ENCODE peak calls at places on chromosomes 11 and 22, in seven cellular contexts. O is heart left ventricle; H is activated T-cell treated with anti-CD3 and anti-CD28 coated beads, Interleukin-2, amount 50 U/mL, for 72 hours; G is upper lobe of right lung; F is SK-N-SH treated with all-trans-retinoic acid at 6 μM for 48 hours; C is activated CD8-positive, alpha-beta memory T cell treated with anti-CD3 and anti-CD28 coated beads, Interleukin-2, amount 10 ng/mL, durations not matched to agents 7 days and 5 days; T is IMR-90. I is an unnamed sample.
A peak's percentile ranks its signal among the peaks of the same experiment; 100 is the strongest.

GRCh38 chr11:61532136-61533038 is 23.8 kb downstream of the LRRC10B start:
- ATAC-seq in O (no peak), H (peak; percentile 61), G (peak; percentile 52), F (peak; percentile 69), C (peak; percentile 73), T (no peak), I (peak; percentile 66)

GRCh38 chr11:70159612-70160570 is 43.2 kb upstream of the FADD start:
- ATAC-seq in O (peak; percentile 26), H (no peak), G (peak; percentile 16), F (peak; percentile 28), C (no peak), T (no peak), I (no peak)

GRCh38 chr11:96054870-96055705 is 131.2 kb upstream of the MTMR2 start:
- ATAC-seq in O (peak; percentile 79), H (no peak), G (peak; percentile 78), F (peak; percentile 60), C (peak; percentile 61), T (no peak), I (peak; percentile 8)

GRCh38 chr11:128928400-128928799 is 14.3 kb downstream of the TP53AIP1 start:
- ATAC-seq in O (no peak), H (peak; percentile 37), G (no peak), F (no peak), C (peak; percentile 67), T (peak; percentile 31), I (peak; percentile 46)

GRCh38 chr11:118876261-118876660 is 7.4 kb upstream of the CXCR5 start:
- ATAC-seq in O (no peak), H (peak; percentile 9), G (no peak), F (no peak), C (peak; percentile 7), T (no peak), I (peak; percentile 1)

GRCh38 chr11:64762916-64763803 is 3.4 kb upstream of the PYGM start:
- ATAC-seq in O (peak; percentile 27), H (peak; percentile 2), G (no peak), F (peak; percentile 8), C (peak; percentile 13), T (peak; percentile 51), I (no peak)

GRCh38 chr22:32426881-32427280 is 14.8 kb upstream of the RTCB start:
- ATAC-seq in O (no peak), H (no peak), G (no peak), F (no peak), C (no peak), T (no peak), I (no peak)

GRCh38 chr11:70381872-70382842 is 16.2 kb upstream of the CTTN start:
- ATAC-seq in O (no peak), H (no peak), G (no peak), F (peak; percentile 83), C (no peak), T (peak; percentile 94), I (no peak)

GRCh38 chr22:39625554-39626537 is 55.3 kb downstream of the CACNA1I start:
- ATAC-seq in O (no peak), H (no peak), G (no peak), F (no peak), C (no peak), T (no peak), I (no peak)

GRCh38 chr11:119624102-119624615 is 104.8 kb downstream of the NECTIN1 start:
- ATAC-seq in O (no peak), H (no peak), G (no peak), F (peak; percentile 51), C (peak; percentile 20), T (peak; percentile 44), I (no peak)

GRCh38 chr22:49404576-49405199 is 423.0 kb downstream of the BRD1 start:
- ATAC-seq in O (no peak), H (peak; percentile 22), G (no peak), F (no peak), C (no peak), T (no peak), I (no peak)

GRCh38 chr11:2810401-2811205 is 75.0 kb downstream of the CDKN1C start:
- ATAC-seq in O (no peak), H (no peak), G (no peak), F (no peak), C (no peak), T (no peak), I (no peak)

GRCh38 chr11:19555266-19555665 is 157.4 kb upstream of the NAV2 start:
- ATAC-seq in O (no peak), H (no peak), G (no peak), F (no peak), C (no peak), T (no peak), I (no peak)

GRCh38 chr22:43859621-43860020 is 2.7 kb downstream of the SULT4A1 start:
- ATAC-seq in O (no peak), H (no peak), G (no peak), F (no peak), C (no peak), T (no peak), I (no peak)

GRCh38 chr22:29081499-29082236 is 8.8 kb downstream of the KREMEN1 start:
- ATAC-seq in O (peak; percentile 32), H (no peak), G (no peak), F (no peak), C (no peak), T (no peak), I (no peak)

GRCh38 chr11:84144531-84144930 is 858.4 kb upstream of the CCDC90B start:
- ATAC-seq in O (no peak), H (no peak), G (no peak), F (no peak), C (no peak), T (no peak), I (no peak)

GRCh38 chr11:76424379-76424778 is 20.4 kb upstream of the EMSY start:
- ATAC-seq in O (no peak), H (peak; percentile 92), G (no peak), F (no peak), C (peak; percentile 74), T (no peak), I (peak; percentile 95)

GRCh38 chr11:75907926-75908527 is 93.0 kb downstream of the UVRAG start:
- ATAC-seq in O (no peak), H (no peak), G (no peak), F (no peak), C (peak; percentile 20), T (no peak), I (no peak)

GRCh38 chr11:790721-791564 is 1.1 kb upstream of the CEND1 start:
- ATAC-seq in O (no peak), H (no peak), G (no peak), F (peak; percentile 58), C (no peak), T (peak; percentile 64), I (no peak)

GRCh38 chr22:23786261-23786710 is 480 bp upstream of the SMARCB1 start:
- ATAC-seq in O (peak; percentile 9), H (peak; percentile 6), G (no peak), F (no peak), C (no peak), T (no peak), I (peak; percentile 1)

GRCh38 chr11:116312560-116313340 is 460.0 kb downstream of the BUD13 start:
- ATAC-seq in O (peak; percentile 98), H (no peak), G (peak; percentile 95), F (peak; percentile 92), C (no peak), T (no peak), I (no peak)

GRCh38 chr11:61023086-61024035 is 51.9 kb downstream of the CD6 start:
- ATAC-seq in O (no peak), H (peak; percentile 50), G (no peak), F (no peak), C (peak; percentile 51), T (no peak), I (peak; percentile 37)

GRCh38 chr22:41976961-41977566 is 7.8 kb downstream of the SEPTIN3 start:
- ATAC-seq in O (no peak), H (peak; percentile 23), G (peak; percentile 3), F (no peak), C (peak; percentile 18), T (no peak), I (no peak)

GRCh38 chr11:69683764-69684333 is 8.7 kb upstream of the LTO1 start:
- ATAC-seq in O (no peak), H (no peak), G (peak; percentile 59), F (peak; percentile 32), C (no peak), T (no peak), I (no peak)

GRCh38 chr11:73439002-73439843 is 63.0 kb downstream of the RELT start:
- ATAC-seq in O (peak; percentile 12), H (no peak), G (no peak), F (peak; percentile 93), C (no peak), T (no peak), I (no peak)

GRCh38 chr11:78834886-78835285 is 260.2 kb upstream of the NARS2 start:
- ATAC-seq in O (no peak), H (no peak), G (no peak), F (no peak), C (no peak), T (no peak), I (no peak)